ENCODE peak calls at places on chromosomes 13 and 19, in six cellular contexts. One of them, this sample, is unnamed.

GRCh38 chr13:97834255-97834654 is 119.2 kb upstream of the IPO5 start:
- DNase-seq in GM23248: no peak
- DNase-seq in SK-N-SH: no peak
- DNase-seq in astrocyte: no peak
- DNase-seq in GM23338: no peak
- DNase-seq in PC-3: no peak
- DNase-seq in this sample: no peak

GRCh38 chr13:49097374-49097773 is 121.7 kb downstream of the FNDC3A start:
- DNase-seq in GM23338: no peak
- DNase-seq in SK-N-SH: no peak
- DNase-seq in astrocyte: peak; percentile 48
- DNase-seq in PC-3: peak; percentile 65
- DNase-seq in GM23248: peak; percentile 63
- DNase-seq in this sample: peak; percentile 55

GRCh38 chr13:51590966-51591627 is 6.8 kb downstream of the WDFY2 start:
- DNase-seq in astrocyte: peak; percentile 79
- DNase-seq in SK-N-SH: peak; percentile 41
- DNase-seq in GM23338: peak; percentile 33
- DNase-seq in PC-3: peak; percentile 68
- DNase-seq in GM23248: peak; percentile 96
- DNase-seq in this sample: peak; percentile 87

GRCh38 chr19:45878043-45878794 is 7.7 kb downstream of the IRF2BP1 start:
- DNase-seq in PC-3: peak; percentile 12
- DNase-seq in SK-N-SH: no peak
- DNase-seq in GM23338: no peak
- DNase-seq in GM23248: no peak
- DNase-seq in astrocyte: no peak
- DNase-seq in this sample: peak; percentile 71

GRCh38 chr13:111630411-111630810 is 310.0 kb downstream of the TEX29 start:
- DNase-seq in SK-N-SH: no peak
- DNase-seq in PC-3: no peak
- DNase-seq in astrocyte: no peak
- DNase-seq in GM23248: no peak
- DNase-seq in GM23338: peak; percentile 51
- DNase-seq in this sample: no peak

GRCh38 chr13:32036762-32037161 is 5.2 kb downstream of the FRY start:
- DNase-seq in PC-3: no peak
- DNase-seq in GM23338: no peak
- DNase-seq in SK-N-SH: no peak
- DNase-seq in GM23248: no peak
- DNase-seq in astrocyte: no peak
- DNase-seq in this sample: no peak

GRCh38 chr13:50732712-50733111 is 110.8 kb downstream of the DLEU7 start:
- DNase-seq in SK-N-SH: peak; percentile 46
- DNase-seq in GM23338: no peak
- DNase-seq in astrocyte: no peak
- DNase-seq in GM23248: peak; percentile 89
- DNase-seq in PC-3: no peak
- DNase-seq in this sample: no peak

GRCh38 chr19:39408392-39409206 is 2.0 kb downstream of the ZFP36 start:
- DNase-seq in GM23248: peak; percentile 68
- DNase-seq in GM23338: no peak
- DNase-seq in PC-3: peak; percentile 58
- DNase-seq in SK-N-SH: no peak
- DNase-seq in astrocyte: no peak
- DNase-seq in this sample: peak; percentile 87

GRCh38 chr13:92671821-92672220 is 554.8 kb upstream of the GPC6 start:
- DNase-seq in SK-N-SH: no peak
- DNase-seq in GM23338: no peak
- DNase-seq in astrocyte: no peak
- DNase-seq in GM23248: no peak
- DNase-seq in PC-3: no peak
- DNase-seq in this sample: no peak

GRCh38 chr19:38849746-38850230 is at the start of gene HNRNPL:
- DNase-seq in astrocyte: no peak
- DNase-seq in GM23248: no peak
- DNase-seq in SK-N-SH: peak; percentile 96
- DNase-seq in PC-3: no peak
- DNase-seq in GM23338: no peak
- DNase-seq in this sample: peak; percentile 100

GRCh38 chr13:21970172-21970571 is 299.3 kb downstream of the FGF9 start:
- DNase-seq in GM23338: no peak
- DNase-seq in PC-3: no peak
- DNase-seq in SK-N-SH: no peak
- DNase-seq in astrocyte: no peak
- DNase-seq in GM23248: no peak
- DNase-seq in this sample: no peak

GRCh38 chr19:56639217-56639616 is 3.7 kb upstream of the SMIM17 start:
- DNase-seq in SK-N-SH: no peak
- DNase-seq in GM23338: peak; percentile 48
- DNase-seq in astrocyte: peak; percentile 3
- DNase-seq in PC-3: peak; percentile 30
- DNase-seq in GM23248: peak; percentile 24
- DNase-seq in this sample: no peak

GRCh38 chr19:1220452-1221037 is 15.0 kb downstream of the STK11 start:
- DNase-seq in SK-N-SH: peak; percentile 61
- DNase-seq in GM23338: no peak
- DNase-seq in astrocyte: no peak
- DNase-seq in PC-3: no peak
- DNase-seq in GM23248: no peak
- DNase-seq in this sample: no peak
- H3K79me2 ChIP-seq in SK-N-SH: peaks cover 52% of the 10 kb centered on the region
- H3K79me2 ChIP-seq in GM23338: peaks cover 42% of the 10 kb centered on the region
- H3K79me2 ChIP-seq in astrocyte: peaks cover 41% of the 10 kb centered on the region
- H3K79me2 ChIP-seq in PC-3: peaks cover 29% of the 10 kb centered on the region
- H3K79me2 ChIP-seq in GM23248: peaks cover 57% of the 10 kb centered on the region
- H3K79me2 ChIP-seq in this sample: peaks cover 61% of the 10 kb centered on the region

GRCh38 chr13:27036236-27036981 is 135.2 kb downstream of the USP12 start:
- DNase-seq in SK-N-SH: no peak
- DNase-seq in GM23248: peak; percentile 30
- DNase-seq in astrocyte: no peak
- DNase-seq in PC-3: peak; percentile 72
- DNase-seq in GM23338: no peak
- DNase-seq in this sample: peak; percentile 81

GRCh38 chr13:27034678-27035111 is 136.9 kb downstream of the USP12 start:
- DNase-seq in PC-3: no peak
- DNase-seq in astrocyte: no peak
- DNase-seq in SK-N-SH: no peak
- DNase-seq in GM23338: peak; percentile 63
- DNase-seq in GM23248: peak; percentile 33
- DNase-seq in this sample: no peak

GRCh38 chr13:27037571-27037970 is 134.0 kb downstream of the USP12 start:
- DNase-seq in GM23248: no peak
- DNase-seq in PC-3: no peak
- DNase-seq in astrocyte: no peak
- DNase-seq in SK-N-SH: no peak
- DNase-seq in GM23338: no peak
- DNase-seq in this sample: no peak

GRCh38 chr13:27037171-27037570 is 134.4 kb downstream of the USP12 start:
- DNase-seq in GM23338: no peak
- DNase-seq in PC-3: no peak
- DNase-seq in SK-N-SH: no peak
- DNase-seq in GM23248: no peak
- DNase-seq in astrocyte: no peak
- DNase-seq in this sample: no peak

DNA sequence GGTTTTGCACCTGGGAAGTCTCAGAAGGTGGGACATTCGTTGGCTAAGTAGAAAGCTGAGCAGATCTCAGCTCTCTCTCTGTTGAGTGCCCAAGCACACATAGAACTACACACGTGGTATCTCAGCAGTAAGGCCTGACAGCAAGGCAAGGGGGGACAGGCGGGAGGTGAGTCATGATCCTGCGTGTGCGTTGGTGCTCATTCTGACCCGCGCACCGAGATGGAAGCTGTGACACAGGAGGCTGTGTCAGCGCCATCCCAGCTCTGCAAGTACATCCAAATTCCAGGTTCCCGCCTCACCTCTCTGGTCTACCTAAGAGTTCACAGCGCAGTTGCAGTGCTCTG is 135.7 kb downstream of the USP12 start:
- DNase-seq in GM23248: no peak
- DNase-seq in PC-3: peak; percentile 76
- DNase-seq in astrocyte: peak; percentile 74
- DNase-seq in SK-N-SH: no peak
- DNase-seq in GM23338: no peak
- DNase-seq in this sample: peak; percentile 63
- H3K79me2 ChIP-seq in GM23248: no peaks in the 10 kb centered on the region
- H3K79me2 ChIP-seq in PC-3: no peaks in the 10 kb centered on the region
- H3K79me2 ChIP-seq in astrocyte: no peaks in the 10 kb centered on the region
- H3K79me2 ChIP-seq in SK-N-SH: no peaks in the 10 kb centered on the region
- H3K79me2 ChIP-seq in GM23338: no peaks in the 10 kb centered on the region
- H3K79me2 ChIP-seq in this sample: no peaks in the 10 kb centered on the region

GRCh38 chr13:76848596-76848995 is 37.6 kb downstream of the KCTD12 start:
- DNase-seq in astrocyte: no peak
- DNase-seq in SK-N-SH: no peak
- DNase-seq in GM23248: peak; percentile 54
- DNase-seq in PC-3: no peak
- DNase-seq in GM23338: no peak
- DNase-seq in this sample: no peak
- H3K79me2 ChIP-seq in astrocyte: no peaks in the 10 kb centered on the region
- H3K79me2 ChIP-seq in SK-N-SH: no peaks in the 10 kb centered on the region
- H3K79me2 ChIP-seq in GM23248: no peaks in the 10 kb centered on the region
- H3K79me2 ChIP-seq in PC-3: no peaks in the 10 kb centered on the region
- H3K79me2 ChIP-seq in GM23338: no peaks in the 10 kb centered on the region
- H3K79me2 ChIP-seq in this sample: no peaks in the 10 kb centered on the region

DNA sequence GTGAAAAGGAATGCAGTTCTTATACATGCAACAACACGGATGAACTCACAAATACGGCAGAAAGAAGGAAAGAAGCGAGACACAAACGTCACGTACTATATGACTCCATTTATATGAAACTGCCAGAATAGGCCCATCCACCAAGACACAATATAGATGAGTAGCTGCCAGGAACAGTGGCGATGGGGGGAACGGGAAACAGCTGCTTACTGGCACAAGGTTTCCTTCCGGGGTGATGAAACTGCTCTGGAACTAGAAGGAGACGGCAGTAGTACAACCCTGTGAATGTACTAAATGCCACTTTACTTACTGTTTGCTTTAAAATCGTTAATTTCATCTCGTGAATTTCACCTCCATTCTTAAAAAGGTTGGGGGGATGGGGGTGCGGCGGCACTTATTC is 28.9 kb downstream of the MLLT1 start:
- DNase-seq in astrocyte: no peak
- DNase-seq in GM23338: no peak
- DNase-seq in GM23248: no peak
- DNase-seq in PC-3: no peak
- DNase-seq in SK-N-SH: no peak
- DNase-seq in this sample: no peak
- H3K79me2 ChIP-seq in astrocyte: peaks cover 87% of the 10 kb centered on the region
- H3K79me2 ChIP-seq in GM23338: peaks cover 100% of the 10 kb centered on the region
- H3K79me2 ChIP-seq in GM23248: peaks cover 100% of the 10 kb centered on the region
- H3K79me2 ChIP-seq in PC-3: peaks cover 79% of the 10 kb centered on the region
- H3K79me2 ChIP-seq in SK-N-SH: peaks cover 96% of the 10 kb centered on the region
- H3K79me2 ChIP-seq in this sample: peaks cover 82% of the 10 kb centered on the region

DNA sequence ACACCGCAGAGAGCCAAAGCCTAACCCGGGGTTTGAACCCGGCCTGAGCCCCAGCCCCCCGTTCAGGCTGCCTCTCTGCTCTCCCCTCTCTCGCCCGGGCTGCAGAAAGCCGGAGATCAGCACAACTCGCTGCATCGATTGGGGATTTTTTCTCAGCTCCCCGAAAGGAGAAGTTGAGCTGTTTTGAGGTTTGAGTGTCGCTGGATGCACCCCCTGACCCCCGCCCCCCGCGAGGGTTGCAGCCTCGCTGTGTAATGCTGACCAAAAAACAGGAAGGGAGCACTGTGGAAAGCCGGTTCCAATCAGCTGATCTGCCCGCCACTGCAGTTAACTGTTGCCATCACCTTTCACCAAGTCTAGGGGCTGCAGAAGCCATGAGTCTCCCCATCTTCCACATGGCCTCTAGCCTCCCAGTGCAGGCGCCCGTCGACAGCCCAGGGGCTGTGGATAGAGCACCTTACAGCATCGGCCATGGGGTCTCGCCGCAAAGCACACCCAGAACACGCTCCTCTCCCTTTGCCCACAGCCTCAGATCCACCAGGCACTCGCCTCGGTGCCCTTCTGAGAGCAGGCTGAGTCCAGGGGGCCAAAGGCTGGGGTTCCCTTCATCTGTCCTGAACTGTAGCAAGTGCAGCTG is 34.5 kb downstream of the MYO9B start:
- DNase-seq in astrocyte: no peak
- DNase-seq in PC-3: no peak
- DNase-seq in GM23248: no peak
- DNase-seq in SK-N-SH: no peak
- DNase-seq in GM23338: no peak
- DNase-seq in this sample: peak; percentile 82
- H3K79me2 ChIP-seq in astrocyte: peaks cover 86% of the 10 kb centered on the region
- H3K79me2 ChIP-seq in PC-3: peaks cover 47% of the 10 kb centered on the region
- H3K79me2 ChIP-seq in GM23248: peaks cover 88% of the 10 kb centered on the region
- H3K79me2 ChIP-seq in SK-N-SH: peaks cover 92% of the 10 kb centered on the region
- H3K79me2 ChIP-seq in GM23338: peaks cover 18% of the 10 kb centered on the region
- H3K79me2 ChIP-seq in this sample: peaks cover 84% of the 10 kb centered on the region

GRCh38 chr19:54179921-54180452 is 7.0 kb upstream of the TMC4 start:
- DNase-seq in PC-3: peak; percentile 16
- DNase-seq in GM23338: peak; percentile 98
- DNase-seq in SK-N-SH: peak; percentile 66
- DNase-seq in GM23248: peak; percentile 39
- DNase-seq in astrocyte: peak; percentile 48
- DNase-seq in this sample: peak; percentile 93
- H3K79me2 ChIP-seq in PC-3: no peaks in the 10 kb centered on the region
- H3K79me2 ChIP-seq in GM23338: no peaks in the 10 kb centered on the region
- H3K79me2 ChIP-seq in SK-N-SH: peaks cover 8% of the 10 kb centered on the region
- H3K79me2 ChIP-seq in GM23248: peaks cover under 1% of the 10 kb centered on the region
- H3K79me2 ChIP-seq in astrocyte: peaks cover 3% of the 10 kb centered on the region
- H3K79me2 ChIP-seq in this sample: no peaks in the 10 kb centered on the region

DNA sequence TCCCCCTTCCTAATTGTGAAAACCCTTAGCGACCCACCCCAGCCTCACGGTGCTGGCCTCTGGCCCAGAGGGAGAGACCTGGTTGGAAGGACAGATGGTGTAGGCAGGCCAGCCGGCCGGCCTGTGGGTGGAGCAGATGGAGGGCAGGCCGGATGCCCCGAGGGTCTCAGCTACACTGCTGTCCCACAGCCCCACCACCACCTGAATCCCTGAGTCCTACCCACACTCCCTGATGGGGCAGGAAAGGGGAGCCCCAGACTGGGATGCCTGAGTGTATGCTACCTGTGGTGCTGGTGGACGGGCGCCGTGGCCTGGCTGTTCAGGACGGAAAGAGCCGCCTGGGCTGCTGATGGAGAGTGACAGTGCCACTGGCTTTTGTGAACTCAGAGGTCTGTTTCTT is 35.5 kb downstream of the TFDP1 start:
- DNase-seq in PC-3: no peak
- DNase-seq in GM23248: no peak
- DNase-seq in SK-N-SH: peak; percentile 85
- DNase-seq in astrocyte: no peak
- DNase-seq in GM23338: no peak
- DNase-seq in this sample: no peak
- H3K79me2 ChIP-seq in PC-3: peaks cover 58% of the 10 kb centered on the region
- H3K79me2 ChIP-seq in GM23248: peaks cover 71% of the 10 kb centered on the region
- H3K79me2 ChIP-seq in SK-N-SH: peaks cover 48% of the 10 kb centered on the region
- H3K79me2 ChIP-seq in astrocyte: peaks cover 50% of the 10 kb centered on the region
- H3K79me2 ChIP-seq in GM23338: peaks cover 41% of the 10 kb centered on the region
- H3K79me2 ChIP-seq in this sample: peaks cover 52% of the 10 kb centered on the region